ENCODE peak calls at places on chromosomes 1 and 21, in ten cellular contexts. X, J, O, A, E, D, Y, T, F and L are unnamed samples.

GRCh38 chr1:44777969-44778635 is 2.8 kb downstream of the RPS8 start:
- DNase-seq in D (no peak), T (no peak), O (no peak), Y (no peak), J (no peak), E (no peak), F (no peak), X (no peak), A (no peak), L (no peak)

GRCh38 chr1:180842890-180843289 is 69.8 kb upstream of the KIAA1614 start:
- DNase-seq in E (no peak), T (no peak), F (no peak), J (no peak), Y (no peak), D (no peak), O (no peak), X (no peak), A (peak), L (no peak)

GRCh38 chr21:42460391-42461184 is 35.4 kb downstream of the RSPH1 start:
- DNase-seq in O (peak), X (no peak), T (no peak), J (no peak), D (no peak), A (no peak), F (peak), Y (no peak), E (no peak), L (peak)

GRCh38 chr1:192809286-192810252 is 730 bp downstream of the RGS2 start:
- DNase-seq in J (peak), A (peak), E (peak), X (peak), F (peak), Y (no peak), T (no peak), D (peak), O (peak), L (peak)

GRCh38 chr1:172530000-172530399 is 3.0 kb upstream of the SUCO start:
- DNase-seq in E (no peak), T (no peak), J (no peak), Y (no peak), O (no peak), A (peak), F (no peak), X (peak), D (no peak), L (no peak)

GRCh38 chr1:246788895-246789338 is 64.7 kb downstream of the SCCPDH start:
- DNase-seq in X (peak), F (no peak), D (no peak), A (no peak), T (no peak), J (no peak), E (no peak), O (no peak), Y (no peak), L (no peak)

GRCh38 chr1:64584479-64584878 is 114.5 kb downstream of the CACHD1 start:
- DNase-seq in A (peak), T (no peak), X (no peak), Y (no peak), E (no peak), O (no peak), D (no peak), F (no peak), J (no peak), L (no peak)

GRCh38 chr1:111275079-111275478 is 15.6 kb upstream of the CHIA start:
- DNase-seq in X (no peak), F (peak), Y (no peak), A (peak), J (no peak), E (peak), O (no peak), T (no peak), D (no peak), L (no peak)

GRCh38 chr1:113659010-113659409 is 100.3 kb downstream of the PHTF1 start:
- DNase-seq in O (no peak), D (no peak), A (no peak), Y (no peak), X (no peak), E (no peak), T (no peak), J (no peak), F (no peak), L (no peak)

GRCh38 chr21:39316729-39317128 is 3.3 kb upstream of the BRWD1 start:
- DNase-seq in D (no peak), A (no peak), E (no peak), F (no peak), J (no peak), Y (no peak), O (no peak), X (no peak), T (no peak), L (no peak)

GRCh38 chr1:185401019-185401418 is 84.0 kb upstream of the IVNS1ABP start:
- DNase-seq in A (peak), F (no peak), X (no peak), O (no peak), E (no peak), T (no peak), D (no peak), J (no peak), Y (no peak), L (no peak)

GRCh38 chr1:36523850-36524249 is 41.1 kb upstream of the CSF3R start:
- DNase-seq in X (no peak), E (no peak), T (no peak), F (no peak), O (no peak), A (no peak), Y (no peak), J (no peak), D (no peak), L (no peak)